ENCODE peak calls at places on chromosomes 16 and 17, in five cellular contexts. L, H, C, Z and P are unnamed samples.

GRCh38 chr17:72373910-72374741 is 253.3 kb downstream of the SOX9 start:
- DNase-seq in H (no peak), L (no peak), Z (no peak), C (peak; percentile 62), P (no peak)

GRCh38 chr17:47785538-47786123 is 36.0 kb downstream of the OSBPL7 start:
- DNase-seq in L (no peak), C (peak; percentile 27), Z (no peak), H (peak; percentile 38), P (no peak)

GRCh38 chr17:31318298-31319190 is 2.9 kb downstream of the EVI2A start:
- DNase-seq in Z (no peak), L (no peak), C (peak; percentile 93), H (peak; percentile 80), P (no peak)

GRCh38 chr16:81731636-81732035 is 47.5 kb upstream of the PLCG2 start:
- DNase-seq in L (no peak), C (no peak), H (no peak), Z (no peak), P (no peak)

GRCh38 chr17:80270836-80271235 is 10.2 kb downstream of the RNF213 start:
- DNase-seq in C (no peak), H (peak; percentile 28), L (no peak), Z (no peak), P (no peak)

GRCh38 chr16:87062569-87063442 is 254.4 kb downstream of the C16orf95 start:
- DNase-seq in H (peak; percentile 65), L (peak; percentile 70), C (peak; percentile 54), Z (peak; percentile 71), P (peak; percentile 73)

GRCh38 chr17:39002991-39003715 is 36.0 kb upstream of the FBXO47 start:
- DNase-seq in L (no peak), C (peak; percentile 52), H (peak; percentile 58), Z (no peak), P (peak; percentile 71)

GRCh38 chr17:29115906-29116651 is 64.1 kb downstream of the MYO18A start:
- DNase-seq in Z (peak; percentile 57), L (peak; percentile 39), C (peak; percentile 55), H (peak; percentile 66), P (peak; percentile 30)

GRCh38 chr17:67441052-67441738 is 64.1 kb downstream of the PITPNC1 start:
- DNase-seq in Z (no peak), H (peak; percentile 77), C (peak; percentile 75), L (no peak), P (peak; percentile 5)

GRCh38 chr17:46811978-46812583 is 6.4 kb downstream of the WNT3 start:
- DNase-seq in C (peak; percentile 86), L (no peak), H (no peak), Z (no peak), P (no peak)

GRCh38 chr17:75241502-75241901 is 19.9 kb downstream of the GGA3 start:
- DNase-seq in H (peak; percentile 17), Z (no peak), L (no peak), C (no peak), P (no peak)